ENCODE peak calls at places on chromosome 6, in six cellular contexts. Z is CD4-positive, CD25-positive, alpha-beta regulatory T cell; J is stimulated activated naive CD4-positive, alpha-beta T cell; U is effector CD4-positive, alpha-beta T cell; I is NCI-H510A treated with DMSO at 0.1 percent for 48 hours; B is left ventricle myocardium inferior. E is an unnamed sample.
A peak's percentile ranks its signal among the peaks of the same experiment; 100 is the strongest.

GRCh38 chr6:69980624-69981023 is 114.3 kb downstream of the COL19A1 start:
- DNase-seq in Z (no peak), J (no peak), U (no peak), I (no peak), B (no peak), E (no peak)

GRCh38 chr6:147400968-147401367 is 107.5 kb upstream of the SAMD5 start:
- DNase-seq in Z (no peak), J (no peak), U (no peak), I (no peak), B (no peak), E (no peak)

GRCh38 chr6:33314943-33315752 is 1.3 kb upstream of the TAPBP start:
- DNase-seq in Z (no peak), J (no peak), U (no peak), I (no peak), B (peak; percentile 54), E (no peak)

GRCh38 chr6:154995241-154996162 is at the start of gene TIAM2:
- DNase-seq in Z (peak; percentile 14), J (no peak), U (no peak), I (peak; percentile 20), B (peak; percentile 17), E (no peak)

GRCh38 chr6:145529582-145529981 is 205.7 kb downstream of the EPM2A start:
- DNase-seq in Z (no peak), J (no peak), U (no peak), I (no peak), B (no peak), E (no peak)

GRCh38 chr6:85449388-85449817 is 480 bp upstream of the NT5E start:
- DNase-seq in Z (peak; percentile 45), J (no peak), U (no peak), I (peak; percentile 18), B (no peak), E (no peak)

GRCh38 chr6:133895573-133896343 is 6.8 kb downstream of the TCF21 start:
- DNase-seq in Z (no peak), J (no peak), U (no peak), I (no peak), B (peak; percentile 39), E (no peak)

GRCh38 chr6:158646023-158646888 is 1.7 kb upstream of the DYNLT1 start:
- DNase-seq in Z (no peak), J (no peak), U (no peak), I (no peak), B (no peak), E (no peak)

GRCh38 chr6:128370072-128370471 is 150.3 kb downstream of the PTPRK start:
- DNase-seq in Z (no peak), J (no peak), U (no peak), I (no peak), B (no peak), E (no peak)

GRCh38 chr6:42010185-42010872 is 40.0 kb upstream of the TAF8 start:
- DNase-seq in Z (peak; percentile 37), J (no peak), U (no peak), I (peak; percentile 86), B (no peak), E (peak; percentile 36)

GRCh38 chr6:99605074-99605726 is 1.4 kb upstream of the PRDM13 start:
- DNase-seq in Z (no peak), J (no peak), U (no peak), I (no peak), B (no peak), E (no peak)

GRCh38 chr6:117928833-117929232 is 21.8 kb downstream of the SLC35F1 start:
- DNase-seq in Z (no peak), J (no peak), U (no peak), I (no peak), B (no peak), E (no peak)

GRCh38 chr6:498795-499231 is 107.3 kb downstream of the IRF4 start:
- DNase-seq in Z (peak; percentile 81), J (no peak), U (no peak), I (no peak), B (no peak), E (no peak)

GRCh38 chr6:36959555-36960250 is 5.2 kb downstream of the PI16 start:
- DNase-seq in Z (no peak), J (no peak), U (no peak), I (no peak), B (no peak), E (no peak)

GRCh38 chr6:168715643-168716481 is 274.9 kb downstream of the SMOC2 start:
- DNase-seq in Z (no peak), J (no peak), U (no peak), I (no peak), B (no peak), E (no peak)

GRCh38 chr6:27839303-27840081 is 72.7 kb downstream of the OR2B2 start:
- DNase-seq in Z (peak; percentile 73), J (no peak), U (no peak), I (peak; percentile 76), B (no peak), E (no peak)

GRCh38 chr6:38259736-38260135 is 380.0 kb downstream of the BTBD9 start:
- DNase-seq in Z (peak; percentile 4), J (no peak), U (no peak), I (no peak), B (no peak), E (no peak)

GRCh38 chr6:37698264-37699137 is 818 bp upstream of the MDGA1 start:
- DNase-seq in Z (peak; percentile 67), J (peak; percentile 36), U (peak; percentile 54), I (peak; percentile 88), B (peak; percentile 35), E (peak; percentile 50)

GRCh38 chr6:165647041-165647440 is 16.0 kb downstream of the PDE10A start:
- DNase-seq in Z (no peak), J (no peak), U (no peak), I (no peak), B (no peak), E (no peak)

GRCh38 chr6:14272111-14273085 is 154.8 kb downstream of the CD83 start:
- DNase-seq in Z (no peak), J (no peak), U (no peak), I (no peak), B (no peak), E (no peak)